ENCODE peak calls at places on chromosomes 13 and 19, in four cellular contexts. One of them, this sample, is unnamed.

GRCh38 chr13:24998433-24998832 is 97.5 kb upstream of the PABPC3 start:
- DNase-seq in HTR-8/SVneo: no peak
- DNase-seq in dorsolateral prefrontal cortex: no peak
- DNase-seq in H54: no peak
- DNase-seq in this sample: no peak

GRCh38 chr19:11166281-11167142 is 10.9 kb upstream of the SPC24 start:
- DNase-seq in HTR-8/SVneo: no peak
- DNase-seq in dorsolateral prefrontal cortex: no peak
- DNase-seq in H54: no peak
- DNase-seq in this sample: no peak

GRCh38 chr13:75231235-75231634 is 250.7 kb downstream of the TBC1D4 start:
- DNase-seq in dorsolateral prefrontal cortex: no peak
- DNase-seq in HTR-8/SVneo: no peak
- DNase-seq in H54: no peak
- DNase-seq in this sample: no peak

GRCh38 chr13:45350152-45350551 is 9.2 kb upstream of the TPT1 start:
- DNase-seq in dorsolateral prefrontal cortex: no peak
- DNase-seq in HTR-8/SVneo: no peak
- DNase-seq in H54: no peak
- DNase-seq in this sample: no peak

GRCh38 chr13:51590966-51591627 is 6.8 kb downstream of the WDFY2 start:
- DNase-seq in HTR-8/SVneo: peak
- DNase-seq in H54: peak
- DNase-seq in dorsolateral prefrontal cortex: no peak
- DNase-seq in this sample: peak

GRCh38 chr19:35718345-35719041 is 690 bp downstream of the KMT2B start:
- DNase-seq in HTR-8/SVneo: no peak
- DNase-seq in H54: peak
- DNase-seq in dorsolateral prefrontal cortex: no peak
- DNase-seq in this sample: no peak

GRCh38 chr13:94033830-94034642 is 445.4 kb downstream of the DCT start:
- DNase-seq in HTR-8/SVneo: no peak
- DNase-seq in H54: no peak
- DNase-seq in dorsolateral prefrontal cortex: no peak
- DNase-seq in this sample: no peak

GRCh38 chr19:35143231-35143715 is at the start of gene FXYD7:
- DNase-seq in HTR-8/SVneo: no peak
- DNase-seq in dorsolateral prefrontal cortex: no peak
- DNase-seq in H54: no peak
- DNase-seq in this sample: no peak

GRCh38 chr19:50669319-50670101 is 20.3 kb downstream of the C19orf81 start:
- DNase-seq in H54: peak
- DNase-seq in HTR-8/SVneo: peak
- DNase-seq in dorsolateral prefrontal cortex: peak
- DNase-seq in this sample: no peak

GRCh38 chr13:67052550-67053237 is 177.4 kb downstream of the PCDH9 start:
- DNase-seq in dorsolateral prefrontal cortex: no peak
- DNase-seq in H54: no peak
- DNase-seq in HTR-8/SVneo: no peak
- DNase-seq in this sample: no peak